ENCODE peak calls at places on chromosomes 2 and 18, in four cellular contexts. One of them, this sample, is unnamed.

GRCh38 chr18:27627927-27628326 is 442.8 kb upstream of the CHST9 start:
- DNase-seq in esophagus squamous epithelium: no peak
- DNase-seq in A549: no peak
- DNase-seq in IMR-90: no peak
- DNase-seq in this sample: no peak

GRCh38 chr2:54419386-54419785 is 36.7 kb upstream of the SPTBN1 start:
- DNase-seq in IMR-90: no peak
- DNase-seq in esophagus squamous epithelium: no peak
- DNase-seq in A549: no peak
- DNase-seq in this sample: no peak

GRCh38 chr18:36583155-36583745 is 245.6 kb downstream of the TPGS2 start:
- DNase-seq in esophagus squamous epithelium: no peak
- DNase-seq in A549: no peak
- DNase-seq in IMR-90: no peak
- DNase-seq in this sample: no peak

GRCh38 chr2:62723253-62723652 is 17.7 kb downstream of the EHBP1 start:
- DNase-seq in IMR-90: no peak
- DNase-seq in esophagus squamous epithelium: no peak
- DNase-seq in A549: no peak
- DNase-seq in this sample: no peak

GRCh38 chr2:178819147-178819875 is 12.1 kb upstream of the TTN start:
- DNase-seq in IMR-90: peak; percentile 5
- DNase-seq in esophagus squamous epithelium: no peak
- DNase-seq in A549: no peak
- DNase-seq in this sample: no peak

GRCh38 chr2:171523969-171524401 is 1.7 kb downstream of the CYBRD1 start:
- DNase-seq in esophagus squamous epithelium: no peak
- DNase-seq in A549: no peak
- DNase-seq in IMR-90: peak; percentile 25
- DNase-seq in this sample: peak; percentile 64

GRCh38 chr2:1489486-1489885 is 76.2 kb downstream of the TPO start:
- DNase-seq in A549: no peak
- DNase-seq in esophagus squamous epithelium: no peak
- DNase-seq in IMR-90: no peak
- DNase-seq in this sample: no peak

GRCh38 chr2:86069783-86070339 is 35.8 kb downstream of the POLR1A start:
- DNase-seq in A549: no peak
- DNase-seq in IMR-90: no peak
- DNase-seq in esophagus squamous epithelium: no peak
- DNase-seq in this sample: no peak

GRCh38 chr2:65415091-65415490 is 17.3 kb downstream of the SPRED2 start:
- DNase-seq in A549: no peak
- DNase-seq in esophagus squamous epithelium: no peak
- DNase-seq in IMR-90: no peak
- DNase-seq in this sample: no peak

GRCh38 chr18:63540131-63540530 is 2.0 kb upstream of the SERPINB12 start:
- DNase-seq in esophagus squamous epithelium: no peak
- DNase-seq in A549: no peak
- DNase-seq in IMR-90: peak; percentile 46
- DNase-seq in this sample: no peak

GRCh38 chr2:215784371-215784783 is 229.0 kb downstream of the MREG start:
- DNase-seq in A549: no peak
- DNase-seq in IMR-90: peak; percentile 90
- DNase-seq in esophagus squamous epithelium: no peak
- DNase-seq in this sample: no peak

GRCh38 chr18:2331496-2331895 is 239.8 kb downstream of the METTL4 start:
- DNase-seq in IMR-90: no peak
- DNase-seq in esophagus squamous epithelium: no peak
- DNase-seq in A549: no peak
- DNase-seq in this sample: no peak

GRCh38 chr18:48215876-48216638 is 193.1 kb downstream of the ZBTB7C start:
- DNase-seq in A549: no peak
- DNase-seq in IMR-90: no peak
- DNase-seq in esophagus squamous epithelium: no peak
- DNase-seq in this sample: no peak

DNA sequence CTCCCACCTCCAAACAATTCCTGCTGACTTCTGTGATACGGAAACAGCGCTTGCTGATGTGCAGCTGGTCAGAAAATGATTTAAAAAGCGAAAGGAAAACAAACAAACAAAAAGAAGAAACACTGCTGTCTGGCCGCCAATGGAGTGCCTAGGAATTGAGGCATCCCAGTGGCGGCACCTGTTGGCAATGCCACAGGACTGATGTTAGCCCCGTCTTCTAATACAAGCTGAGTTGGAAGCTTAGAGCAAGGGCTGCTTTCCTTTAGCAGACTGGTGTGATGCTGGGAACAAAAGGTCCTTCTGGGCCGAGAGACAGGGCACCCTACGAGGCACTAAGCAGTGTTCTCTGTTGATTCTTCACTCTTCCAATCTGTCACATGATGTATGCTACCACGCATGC is 163.6 kb upstream of the REV1 start:
- DNase-seq in esophagus squamous epithelium: no peak
- DNase-seq in IMR-90: no peak
- DNase-seq in A549: no peak
- DNase-seq in this sample: no peak
- TF ChIP-seq CTCF in esophagus squamous epithelium: no peak
- TF ChIP-seq CTCF in IMR-90: no peak
- TF ChIP-seq CTCF in A549: no peak
- TF ChIP-seq CTCF in this sample: no peak

GRCh38 chr18:72427721-72428120 is 116.4 kb downstream of the CBLN2 start:
- DNase-seq in IMR-90: peak; percentile 1
- DNase-seq in esophagus squamous epithelium: no peak
- DNase-seq in A549: no peak
- DNase-seq in this sample: no peak
- H3K4me1 ChIP-seq in IMR-90: no peaks in the 10 kb centered on the region
- H3K4me1 ChIP-seq in esophagus squamous epithelium: no peaks in the 10 kb centered on the region
- H3K4me1 ChIP-seq in A549: peaks cover 3% of the 10 kb centered on the region
- H3K4me1 ChIP-seq in this sample: no peaks in the 10 kb centered on the region

DNA sequence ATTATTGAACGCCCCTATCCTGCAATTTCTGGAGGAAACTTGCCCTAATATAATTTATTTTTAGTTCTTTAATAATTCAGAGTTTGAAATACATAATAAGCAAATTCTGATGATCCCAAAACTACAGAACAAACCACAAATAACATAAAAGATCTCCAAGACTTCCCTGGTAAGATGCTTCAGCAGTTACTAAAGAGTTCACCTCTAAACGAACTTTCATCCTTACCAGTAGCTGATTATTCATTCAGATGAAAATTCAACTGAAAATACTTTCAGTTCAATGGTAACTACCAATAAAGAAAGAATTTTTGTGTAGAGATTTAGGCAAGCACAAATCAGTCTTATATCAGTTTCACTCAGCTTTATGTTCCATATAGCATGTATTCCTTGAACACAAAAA is 130.1 kb upstream of the MAPRE2 start:
- DNase-seq in IMR-90: no peak
- DNase-seq in esophagus squamous epithelium: no peak
- DNase-seq in A549: no peak
- DNase-seq in this sample: no peak
- H3K27ac ChIP-seq in IMR-90: no peak overlapping the region
- H3K27ac ChIP-seq in esophagus squamous epithelium: no peak overlapping the region
- H3K27ac ChIP-seq in A549: peak overlapping the region; percentile 59
- H3K27ac ChIP-seq in this sample: no peak overlapping the region

DNA sequence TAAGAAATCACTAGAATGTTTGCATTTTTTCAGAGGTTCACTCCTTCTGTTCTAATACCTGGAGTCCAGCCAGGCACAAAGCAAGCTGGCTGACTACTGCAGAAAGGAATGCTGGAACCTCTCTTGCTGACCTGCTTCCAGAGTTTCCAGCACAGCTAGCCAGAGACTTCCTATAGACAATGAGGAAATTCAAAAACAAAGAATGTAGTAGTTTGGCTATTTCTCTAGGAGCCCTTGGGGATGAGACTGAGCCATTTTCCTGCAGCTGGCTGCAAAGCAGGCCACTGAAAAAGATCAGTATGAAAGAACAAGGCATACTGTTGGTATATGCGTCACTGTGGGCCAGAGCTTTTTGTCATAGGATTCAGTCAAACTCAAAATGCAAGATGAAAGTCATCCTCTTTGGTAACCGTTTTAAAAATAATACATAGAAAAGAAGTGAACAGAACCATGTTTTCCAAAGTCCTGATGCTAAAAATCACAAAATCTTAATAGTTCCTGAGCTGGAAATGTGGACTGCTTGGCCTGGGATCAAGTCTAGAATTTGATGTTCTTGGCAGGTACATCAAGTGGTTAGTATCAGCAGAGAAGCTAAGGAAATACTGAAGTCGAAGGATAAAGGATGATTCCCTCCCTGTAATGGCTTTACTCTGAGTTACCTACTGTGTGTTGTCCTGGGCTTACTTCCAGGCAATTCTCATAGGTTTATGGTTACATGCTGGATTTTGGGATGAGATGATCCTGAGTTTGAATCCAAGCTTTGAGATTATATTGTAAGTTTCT is 9.0 kb upstream of the DSEL start:
- DNase-seq in A549: peak; percentile 14
- DNase-seq in IMR-90: peak; percentile 99
- DNase-seq in esophagus squamous epithelium: no peak
- DNase-seq in this sample: no peak
- TF ChIP-seq CTCF in A549: no peak
- TF ChIP-seq CTCF in IMR-90: no peak
- TF ChIP-seq CTCF in esophagus squamous epithelium: no peak
- TF ChIP-seq CTCF in this sample: no peak

This sample was measured in ascending aorta.